ENCODE peak calls at places on chromosomes 7 and 10, in four cellular contexts. One of them, this sample, is unnamed.
A peak's percentile ranks its signal among the peaks of the same experiment; 100 is the strongest.

GRCh38 chr10:79202188-79203013 is 133.6 kb downstream of the ZMIZ1 start:
- DNase-seq in colonic mucosa: no peak
- DNase-seq in psoas muscle: no peak
- DNase-seq in lower lobe of right lung: peak; percentile 75
- DNase-seq in this sample: no peak

GRCh38 chr7:24743471-24743870 is 13.8 kb downstream of the GSDME start:
- DNase-seq in psoas muscle: no peak
- DNase-seq in lower lobe of right lung: no peak
- DNase-seq in colonic mucosa: no peak
- DNase-seq in this sample: no peak

GRCh38 chr10:126468876-126469643 is 80.8 kb upstream of the ADAM12 start:
- DNase-seq in psoas muscle: no peak
- DNase-seq in colonic mucosa: no peak
- DNase-seq in lower lobe of right lung: no peak
- DNase-seq in this sample: no peak

GRCh38 chr7:45691155-45691656 is 117.0 kb downstream of the ADCY1 start:
- DNase-seq in colonic mucosa: peak; percentile 24
- DNase-seq in psoas muscle: no peak
- DNase-seq in lower lobe of right lung: no peak
- DNase-seq in this sample: peak; percentile 36

GRCh38 chr7:80420876-80421275 is 91.0 kb downstream of the GNAT3 start:
- DNase-seq in colonic mucosa: no peak
- DNase-seq in psoas muscle: no peak
- DNase-seq in lower lobe of right lung: no peak
- DNase-seq in this sample: no peak

GRCh38 chr10:133357293-133358151 is at the start of gene FUOM:
- DNase-seq in colonic mucosa: no peak
- DNase-seq in lower lobe of right lung: peak; percentile 87
- DNase-seq in psoas muscle: peak; percentile 82
- DNase-seq in this sample: no peak

GRCh38 chr10:84493951-84494848 is 165.8 kb downstream of the CCSER2 start:
- DNase-seq in colonic mucosa: no peak
- DNase-seq in psoas muscle: no peak
- DNase-seq in lower lobe of right lung: no peak
- DNase-seq in this sample: no peak

GRCh38 chr10:132811891-132812481 is 26.0 kb upstream of the NKX6-2 start:
- DNase-seq in psoas muscle: peak; percentile 56
- DNase-seq in colonic mucosa: no peak
- DNase-seq in lower lobe of right lung: peak; percentile 35
- DNase-seq in this sample: no peak

GRCh38 chr7:27551803-27552202 is 110.9 kb downstream of the HIBADH start:
- DNase-seq in psoas muscle: no peak
- DNase-seq in colonic mucosa: no peak
- DNase-seq in lower lobe of right lung: no peak
- DNase-seq in this sample: no peak

GRCh38 chr7:80499350-80499955 is 12.4 kb downstream of the GNAT3 start:
- DNase-seq in psoas muscle: peak; percentile 62
- DNase-seq in colonic mucosa: no peak
- DNase-seq in lower lobe of right lung: peak; percentile 48
- DNase-seq in this sample: peak; percentile 68

GRCh38 chr10:102188298-102188940 is 36.2 kb downstream of the NOLC1 start:
- DNase-seq in lower lobe of right lung: no peak
- DNase-seq in colonic mucosa: peak; percentile 23
- DNase-seq in psoas muscle: no peak
- DNase-seq in this sample: no peak

GRCh38 chr10:60427148-60427547 is 37.5 kb upstream of the ANK3 start:
- DNase-seq in psoas muscle: no peak
- DNase-seq in lower lobe of right lung: no peak
- DNase-seq in colonic mucosa: no peak
- DNase-seq in this sample: no peak

GRCh38 chr10:25050402-25050801 is 34.0 kb downstream of the THNSL1 start:
- DNase-seq in colonic mucosa: no peak
- DNase-seq in lower lobe of right lung: no peak
- DNase-seq in psoas muscle: no peak
- DNase-seq in this sample: no peak

GRCh38 chr10:21427804-21428481 is 97.5 kb downstream of the SKIDA1 start:
- DNase-seq in colonic mucosa: no peak
- DNase-seq in psoas muscle: no peak
- DNase-seq in lower lobe of right lung: no peak
- DNase-seq in this sample: no peak

GRCh38 chr7:3918576-3918975 is 617.5 kb downstream of the SDK1 start:
- DNase-seq in lower lobe of right lung: no peak
- DNase-seq in colonic mucosa: no peak
- DNase-seq in psoas muscle: no peak
- DNase-seq in this sample: no peak

GRCh38 chr10:119025336-119025735 is 4.2 kb upstream of the NANOS1 start:
- DNase-seq in colonic mucosa: no peak
- DNase-seq in lower lobe of right lung: peak; percentile 92
- DNase-seq in psoas muscle: peak; percentile 94
- DNase-seq in this sample: peak; percentile 79

GRCh38 chr7:33590902-33591301 is 314.4 kb upstream of the BMPER start:
- DNase-seq in colonic mucosa: no peak
- DNase-seq in lower lobe of right lung: no peak
- DNase-seq in psoas muscle: no peak
- DNase-seq in this sample: no peak

GRCh38 chr7:117269417-117269816 is 53.4 kb downstream of the WNT2 start:
- DNase-seq in psoas muscle: no peak
- DNase-seq in colonic mucosa: no peak
- DNase-seq in lower lobe of right lung: no peak
- DNase-seq in this sample: no peak

GRCh38 chr7:34104992-34105391 is 199.7 kb downstream of the BMPER start:
- DNase-seq in lower lobe of right lung: no peak
- DNase-seq in colonic mucosa: no peak
- DNase-seq in psoas muscle: no peak
- DNase-seq in this sample: no peak

GRCh38 chr7:75888464-75889222 is 9.8 kb downstream of the RHBDD2 start:
- DNase-seq in psoas muscle: peak; percentile 83
- DNase-seq in lower lobe of right lung: peak; percentile 63
- DNase-seq in colonic mucosa: no peak
- DNase-seq in this sample: no peak

GRCh38 chr7:128954830-128955797 is 17.4 kb downstream of the IRF5 start:
- DNase-seq in lower lobe of right lung: no peak
- DNase-seq in colonic mucosa: no peak
- DNase-seq in psoas muscle: no peak
- DNase-seq in this sample: no peak

GRCh38 chr10:1229116-1229515 is 172.9 kb downstream of the WDR37 start:
- DNase-seq in colonic mucosa: no peak
- DNase-seq in psoas muscle: no peak
- DNase-seq in lower lobe of right lung: no peak
- DNase-seq in this sample: peak; percentile 52

GRCh38 chr10:74994714-74995308 is 116.6 kb upstream of the SAMD8 start:
- DNase-seq in psoas muscle: no peak
- DNase-seq in lower lobe of right lung: no peak
- DNase-seq in colonic mucosa: no peak
- DNase-seq in this sample: no peak

DNA sequence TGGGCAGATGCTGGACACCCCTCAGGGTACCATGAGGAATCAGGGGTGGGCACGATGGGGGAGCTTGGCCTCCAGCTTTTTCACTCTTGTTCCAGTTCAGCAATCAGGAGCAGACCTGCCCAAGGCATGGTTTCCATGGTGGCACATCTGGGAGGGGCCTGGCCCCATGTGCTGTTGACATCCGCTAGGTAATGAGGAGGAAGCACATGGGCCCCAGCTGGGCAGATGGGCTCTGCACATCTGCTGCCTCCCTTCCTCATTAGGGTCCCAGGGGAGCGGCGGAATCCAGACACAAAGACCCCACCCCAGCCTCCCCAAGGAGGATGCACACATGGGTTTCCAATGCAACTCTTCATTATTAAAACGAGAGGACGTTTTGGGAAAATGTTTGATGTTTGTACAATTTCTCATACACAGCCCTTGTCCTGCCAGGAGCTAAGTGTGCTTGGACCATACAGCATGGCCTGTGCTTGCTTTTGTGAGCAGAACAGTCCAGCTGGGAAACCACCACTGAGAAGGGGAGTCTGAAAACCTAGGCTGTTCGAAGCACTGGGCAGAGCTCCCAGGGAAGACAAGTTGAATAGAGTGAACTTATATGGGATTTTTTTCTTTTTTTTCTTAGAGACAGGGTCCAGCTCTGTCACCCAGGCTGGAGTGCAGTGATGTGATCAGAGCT is 23.7 kb downstream of the FAM107B start:
- DNase-seq in lower lobe of right lung: no peak
- DNase-seq in psoas muscle: peak; percentile 82
- DNase-seq in colonic mucosa: no peak
- DNase-seq in this sample: no peak
- H3K4me1 ChIP-seq in lower lobe of right lung: peaks cover 34% of the 10 kb centered on the region
- H3K4me1 ChIP-seq in psoas muscle: peaks cover 13% of the 10 kb centered on the region
- H3K4me1 ChIP-seq in colonic mucosa: no peaks in the 10 kb centered on the region
- H3K4me1 ChIP-seq in this sample: no peaks in the 10 kb centered on the region

GRCh38 chr7:25858200-25858561 is 293.8 kb upstream of the NFE2L3 start:
- DNase-seq in lower lobe of right lung: no peak
- DNase-seq in psoas muscle: no peak
- DNase-seq in colonic mucosa: no peak
- DNase-seq in this sample: no peak
- H3K27me3 ChIP-seq in lower lobe of right lung: peaks cover 98% of the 10 kb centered on the region
- H3K27me3 ChIP-seq in psoas muscle: peaks cover under 1% of the 10 kb centered on the region
- H3K27me3 ChIP-seq in colonic mucosa: peaks cover 25% of the 10 kb centered on the region
- H3K27me3 ChIP-seq in this sample: peaks cover 67% of the 10 kb centered on the region

GRCh38 chr10:123394382-123394781 is 240.2 kb downstream of the BUB3 start:
- DNase-seq in colonic mucosa: no peak
- DNase-seq in psoas muscle: no peak
- DNase-seq in lower lobe of right lung: no peak
- DNase-seq in this sample: no peak

GRCh38 chr10:123398180-123398591 is 244.0 kb downstream of the BUB3 start:
- DNase-seq in lower lobe of right lung: no peak
- DNase-seq in psoas muscle: no peak
- DNase-seq in colonic mucosa: no peak
- DNase-seq in this sample: peak; percentile 42

GRCh38 chr10:123393170-123393569 is 239.0 kb downstream of the BUB3 start:
- DNase-seq in psoas muscle: no peak
- DNase-seq in colonic mucosa: no peak
- DNase-seq in lower lobe of right lung: no peak
- DNase-seq in this sample: no peak

GRCh38 chr10:123398756-123399155 is 244.6 kb downstream of the BUB3 start:
- DNase-seq in psoas muscle: no peak
- DNase-seq in colonic mucosa: no peak
- DNase-seq in lower lobe of right lung: no peak
- DNase-seq in this sample: no peak

DNA sequence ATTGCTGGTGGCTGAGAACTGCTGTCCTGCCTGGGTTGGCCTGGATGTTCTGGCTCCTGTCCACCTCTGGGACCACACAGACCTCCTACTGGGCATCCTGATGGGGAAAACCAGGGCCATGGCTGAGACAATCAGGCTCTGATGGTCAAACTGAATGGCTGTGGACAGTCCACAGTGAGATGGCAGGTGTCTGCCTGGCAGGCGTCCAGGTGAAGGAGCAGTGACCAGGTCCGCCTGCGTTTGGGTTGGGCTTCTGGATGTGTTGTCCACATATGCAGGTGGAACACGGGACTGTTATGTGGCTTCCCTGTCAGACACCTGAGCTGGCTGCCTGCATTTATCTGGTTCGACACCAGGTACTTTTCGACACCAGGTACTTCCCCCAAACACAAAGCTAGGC is 241.7 kb downstream of the BUB3 start:
- DNase-seq in colonic mucosa: no peak
- DNase-seq in lower lobe of right lung: no peak
- DNase-seq in psoas muscle: no peak
- DNase-seq in this sample: peak; percentile 55
- H3K9me3 ChIP-seq in colonic mucosa: no peaks in the 10 kb centered on the region
- H3K9me3 ChIP-seq in lower lobe of right lung: no peaks in the 10 kb centered on the region
- H3K9me3 ChIP-seq in psoas muscle: no peaks in the 10 kb centered on the region
- H3K9me3 ChIP-seq in this sample: no peaks in the 10 kb centered on the region

DNA sequence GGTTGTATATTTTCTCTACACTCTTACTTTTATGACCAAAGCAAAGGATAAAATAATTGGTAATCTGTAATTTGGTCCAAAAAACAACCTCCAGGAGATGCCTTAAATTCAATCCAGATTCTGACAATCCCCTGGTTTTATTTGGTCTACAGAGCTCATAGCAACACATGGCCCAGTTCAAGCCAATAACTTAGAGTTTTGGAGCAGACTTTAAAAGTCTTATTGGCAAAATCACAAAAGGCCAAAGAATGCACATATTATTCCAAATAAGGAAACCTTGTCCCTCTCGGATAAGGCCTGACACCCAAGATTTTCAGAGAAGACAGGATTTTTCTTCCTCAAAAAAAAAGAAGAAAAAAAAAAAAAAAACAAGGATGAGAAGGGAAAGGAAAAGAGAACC is 51.9 kb downstream of the SORBS1 start:
- DNase-seq in psoas muscle: no peak
- DNase-seq in lower lobe of right lung: no peak
- DNase-seq in colonic mucosa: no peak
- DNase-seq in this sample: no peak
- H3K4me1 ChIP-seq in psoas muscle: peaks cover 59% of the 10 kb centered on the region
- H3K4me1 ChIP-seq in lower lobe of right lung: peaks cover 40% of the 10 kb centered on the region
- H3K4me1 ChIP-seq in colonic mucosa: no peaks in the 10 kb centered on the region
- H3K4me1 ChIP-seq in this sample: peaks cover 96% of the 10 kb centered on the region

GRCh38 chr10:53325073-53325472 is 552.5 kb upstream of the MBL2 start:
- DNase-seq in psoas muscle: no peak
- DNase-seq in colonic mucosa: no peak
- DNase-seq in lower lobe of right lung: no peak
- DNase-seq in this sample: no peak
- H3K27me3 ChIP-seq in psoas muscle: no peaks in the 10 kb centered on the region
- H3K27me3 ChIP-seq in colonic mucosa: no peaks in the 10 kb centered on the region
- H3K27me3 ChIP-seq in lower lobe of right lung: no peaks in the 10 kb centered on the region
- H3K27me3 ChIP-seq in this sample: no peaks in the 10 kb centered on the region

GRCh38 chr7:97166308-97166707 is 48.8 kb downstream of the SDHAF3 start:
- DNase-seq in psoas muscle: no peak
- DNase-seq in colonic mucosa: no peak
- DNase-seq in lower lobe of right lung: no peak
- DNase-seq in this sample: no peak

GRCh38 chr7:97167176-97167575 is 49.7 kb downstream of the SDHAF3 start:
- DNase-seq in lower lobe of right lung: no peak
- DNase-seq in colonic mucosa: no peak
- DNase-seq in psoas muscle: no peak
- DNase-seq in this sample: no peak

DNA sequence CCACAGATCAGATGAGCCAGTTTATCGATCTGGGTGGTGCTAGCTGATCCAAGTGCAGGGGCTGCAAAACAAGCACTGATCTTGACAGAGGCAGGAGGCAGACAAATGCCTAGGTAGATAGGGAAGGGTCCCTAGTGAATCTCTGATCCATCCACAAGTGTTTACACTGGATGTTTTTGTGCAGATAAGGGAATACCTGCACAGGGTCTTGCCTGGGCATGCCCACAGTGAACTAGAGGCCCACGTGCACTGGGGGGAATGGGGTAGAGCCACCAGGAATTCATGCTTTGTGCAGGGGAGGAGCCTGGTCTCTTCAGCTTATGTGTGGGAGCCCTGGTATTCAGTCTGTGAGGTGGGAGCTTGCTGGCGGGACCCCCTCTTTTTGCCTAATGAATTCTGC is 50.3 kb downstream of the SDHAF3 start:
- DNase-seq in lower lobe of right lung: no peak
- DNase-seq in psoas muscle: no peak
- DNase-seq in colonic mucosa: no peak
- DNase-seq in this sample: no peak
- H3K9me3 ChIP-seq in lower lobe of right lung: no peaks in the 10 kb centered on the region
- H3K9me3 ChIP-seq in psoas muscle: no peaks in the 10 kb centered on the region
- H3K9me3 ChIP-seq in colonic mucosa: no peaks in the 10 kb centered on the region
- H3K9me3 ChIP-seq in this sample: no peaks in the 10 kb centered on the region

GRCh38 chr10:131116216-131117005 is 195.1 kb downstream of the TCERG1L start:
- DNase-seq in colonic mucosa: no peak
- DNase-seq in lower lobe of right lung: no peak
- DNase-seq in psoas muscle: peak; percentile 27
- DNase-seq in this sample: no peak
- H3K4me1 ChIP-seq in colonic mucosa: no peaks in the 10 kb centered on the region
- H3K4me1 ChIP-seq in lower lobe of right lung: no peaks in the 10 kb centered on the region
- H3K4me1 ChIP-seq in psoas muscle: no peaks in the 10 kb centered on the region
- H3K4me1 ChIP-seq in this sample: no peaks in the 10 kb centered on the region

GRCh38 chr7:37916673-37917660 is at the start of gene SFRP4:
- DNase-seq in lower lobe of right lung: peak; percentile 67
- DNase-seq in psoas muscle: peak; percentile 84
- DNase-seq in colonic mucosa: peak; percentile 50
- DNase-seq in this sample: no peak
- H3K27me3 ChIP-seq in lower lobe of right lung: peaks cover 11% of the 10 kb centered on the region
- H3K27me3 ChIP-seq in psoas muscle: no peaks in the 10 kb centered on the region
- H3K27me3 ChIP-seq in colonic mucosa: peaks cover 17% of the 10 kb centered on the region
- H3K27me3 ChIP-seq in this sample: no peaks in the 10 kb centered on the region

This sample was measured in right atrium auricular region.